ENCODE peak calls at places on chromosomes 11 and 22, in seven cellular contexts. One of them, this sample, is unnamed.

GRCh38 chr11:119712459-119713360 is 16.3 kb downstream of the NECTIN1 start:
- DNase-seq in coronary artery: no peak
- DNase-seq in HCT116: no peak
- DNase-seq in heart left ventricle: no peak
- DNase-seq in SK-N-SH: no peak
- DNase-seq in H9: no peak
- DNase-seq in effector memory CD4-positive, alpha-beta T cell: no peak
- DNase-seq in this sample: peak

GRCh38 chr22:17057959-17058814 is 26.6 kb upstream of the IL17RA start:
- DNase-seq in coronary artery: no peak
- DNase-seq in HCT116: peak
- DNase-seq in heart left ventricle: peak
- DNase-seq in SK-N-SH: peak
- DNase-seq in H9: peak
- DNase-seq in effector memory CD4-positive, alpha-beta T cell: no peak
- DNase-seq in this sample: peak

GRCh38 chr11:15819679-15820286 is 536.6 kb downstream of the SOX6 start:
- DNase-seq in coronary artery: no peak
- DNase-seq in HCT116: peak
- DNase-seq in heart left ventricle: peak
- DNase-seq in SK-N-SH: no peak
- DNase-seq in H9: peak
- DNase-seq in effector memory CD4-positive, alpha-beta T cell: no peak
- DNase-seq in this sample: peak

GRCh38 chr22:33315954-33316353 is 257.8 kb upstream of the SYN3 start:
- DNase-seq in coronary artery: no peak
- DNase-seq in HCT116: no peak
- DNase-seq in heart left ventricle: no peak
- DNase-seq in SK-N-SH: no peak
- DNase-seq in H9: no peak
- DNase-seq in effector memory CD4-positive, alpha-beta T cell: no peak
- DNase-seq in this sample: no peak

GRCh38 chr11:16825091-16825490 is 86.6 kb downstream of the C11orf58 start:
- DNase-seq in coronary artery: no peak
- DNase-seq in HCT116: no peak
- DNase-seq in heart left ventricle: no peak
- DNase-seq in SK-N-SH: no peak
- DNase-seq in H9: no peak
- DNase-seq in effector memory CD4-positive, alpha-beta T cell: no peak
- DNase-seq in this sample: no peak

GRCh38 chr22:20567371-20567847 is 60.0 kb downstream of the MED15 start:
- DNase-seq in coronary artery: no peak
- DNase-seq in HCT116: no peak
- DNase-seq in heart left ventricle: no peak
- DNase-seq in SK-N-SH: no peak
- DNase-seq in H9: no peak
- DNase-seq in effector memory CD4-positive, alpha-beta T cell: no peak
- DNase-seq in this sample: no peak

GRCh38 chr11:115345840-115346239 is 158.4 kb downstream of the CADM1 start:
- DNase-seq in coronary artery: no peak
- DNase-seq in HCT116: no peak
- DNase-seq in heart left ventricle: no peak
- DNase-seq in SK-N-SH: no peak
- DNase-seq in H9: no peak
- DNase-seq in effector memory CD4-positive, alpha-beta T cell: no peak
- DNase-seq in this sample: no peak

GRCh38 chr11:83681944-83682644 is 395.9 kb upstream of the CCDC90B start:
- DNase-seq in coronary artery: no peak
- DNase-seq in HCT116: no peak
- DNase-seq in heart left ventricle: no peak
- DNase-seq in SK-N-SH: no peak
- DNase-seq in H9: no peak
- DNase-seq in effector memory CD4-positive, alpha-beta T cell: no peak
- DNase-seq in this sample: no peak

GRCh38 chr11:45260047-45260446 is 26.1 kb downstream of the SYT13 start:
- DNase-seq in coronary artery: no peak
- DNase-seq in HCT116: no peak
- DNase-seq in heart left ventricle: no peak
- DNase-seq in SK-N-SH: no peak
- DNase-seq in H9: no peak
- DNase-seq in effector memory CD4-positive, alpha-beta T cell: no peak
- DNase-seq in this sample: no peak

GRCh38 chr22:50085211-50085999 is at the start of gene MLC1:
- DNase-seq in coronary artery: no peak
- DNase-seq in HCT116: no peak
- DNase-seq in heart left ventricle: no peak
- DNase-seq in SK-N-SH: no peak
- DNase-seq in H9: no peak
- DNase-seq in effector memory CD4-positive, alpha-beta T cell: no peak
- DNase-seq in this sample: no peak

GRCh38 chr11:128184981-128185380 is 402.4 kb downstream of the ETS1 start:
- DNase-seq in coronary artery: no peak
- DNase-seq in HCT116: no peak
- DNase-seq in heart left ventricle: no peak
- DNase-seq in SK-N-SH: no peak
- DNase-seq in H9: no peak
- DNase-seq in effector memory CD4-positive, alpha-beta T cell: no peak
- DNase-seq in this sample: no peak

GRCh38 chr11:44004452-44004833 is 43.3 kb upstream of the ACCSL start:
- DNase-seq in coronary artery: peak
- DNase-seq in HCT116: no peak
- DNase-seq in heart left ventricle: no peak
- DNase-seq in SK-N-SH: no peak
- DNase-seq in H9: no peak
- DNase-seq in effector memory CD4-positive, alpha-beta T cell: no peak
- DNase-seq in this sample: no peak

GRCh38 chr22:43860126-43860525 is 2.2 kb downstream of the SULT4A1 start:
- DNase-seq in coronary artery: no peak
- DNase-seq in HCT116: no peak
- DNase-seq in heart left ventricle: no peak
- DNase-seq in SK-N-SH: no peak
- DNase-seq in H9: peak
- DNase-seq in effector memory CD4-positive, alpha-beta T cell: no peak
- DNase-seq in this sample: peak

GRCh38 chr11:117654856-117655255 is 142.2 kb downstream of the DSCAML1 start:
- DNase-seq in coronary artery: no peak
- DNase-seq in HCT116: no peak
- DNase-seq in heart left ventricle: no peak
- DNase-seq in SK-N-SH: peak
- DNase-seq in H9: no peak
- DNase-seq in effector memory CD4-positive, alpha-beta T cell: no peak
- DNase-seq in this sample: no peak

GRCh38 chr11:92383430-92383829 is 158.8 kb downstream of the FAT3 start:
- DNase-seq in coronary artery: no peak
- DNase-seq in HCT116: no peak
- DNase-seq in heart left ventricle: no peak
- DNase-seq in SK-N-SH: no peak
- DNase-seq in H9: no peak
- DNase-seq in effector memory CD4-positive, alpha-beta T cell: no peak
- DNase-seq in this sample: no peak

GRCh38 chr11:10770626-10771254 is 19.7 kb downstream of the CTR9 start:
- DNase-seq in coronary artery: no peak
- DNase-seq in HCT116: peak
- DNase-seq in heart left ventricle: peak
- DNase-seq in SK-N-SH: peak
- DNase-seq in H9: no peak
- DNase-seq in effector memory CD4-positive, alpha-beta T cell: no peak
- DNase-seq in this sample: peak

GRCh38 chr22:49760280-49760629 is 67.4 kb downstream of the BRD1 start:
- DNase-seq in coronary artery: no peak
- DNase-seq in HCT116: no peak
- DNase-seq in heart left ventricle: no peak
- DNase-seq in SK-N-SH: no peak
- DNase-seq in H9: no peak
- DNase-seq in effector memory CD4-positive, alpha-beta T cell: no peak
- DNase-seq in this sample: peak

GRCh38 chr11:77525455-77526091 is 51.7 kb upstream of the PAK1 start:
- DNase-seq in coronary artery: no peak
- DNase-seq in HCT116: no peak
- DNase-seq in heart left ventricle: no peak
- DNase-seq in SK-N-SH: no peak
- DNase-seq in H9: no peak
- DNase-seq in effector memory CD4-positive, alpha-beta T cell: no peak
- DNase-seq in this sample: no peak

GRCh38 chr11:128726464-128727139 is 32.7 kb downstream of the FLI1 start:
- DNase-seq in coronary artery: no peak
- DNase-seq in HCT116: no peak
- DNase-seq in heart left ventricle: no peak
- DNase-seq in SK-N-SH: no peak
- DNase-seq in H9: no peak
- DNase-seq in effector memory CD4-positive, alpha-beta T cell: peak
- DNase-seq in this sample: no peak

GRCh38 chr22:28450109-28450508 is 229.5 kb downstream of the TTC28 start:
- DNase-seq in coronary artery: no peak
- DNase-seq in HCT116: no peak
- DNase-seq in heart left ventricle: no peak
- DNase-seq in SK-N-SH: no peak
- DNase-seq in H9: no peak
- DNase-seq in effector memory CD4-positive, alpha-beta T cell: no peak
- DNase-seq in this sample: no peak

GRCh38 chr22:22086501-22087158 is 104.0 kb upstream of the TOP3B start:
- DNase-seq in coronary artery: no peak
- DNase-seq in HCT116: no peak
- DNase-seq in heart left ventricle: no peak
- DNase-seq in SK-N-SH: no peak
- DNase-seq in H9: no peak
- DNase-seq in effector memory CD4-positive, alpha-beta T cell: no peak
- DNase-seq in this sample: no peak

GRCh38 chr22:23070418-23071162 is at the start of gene GNAZ:
- DNase-seq in coronary artery: peak
- DNase-seq in HCT116: no peak
- DNase-seq in heart left ventricle: no peak
- DNase-seq in SK-N-SH: peak
- DNase-seq in H9: peak
- DNase-seq in effector memory CD4-positive, alpha-beta T cell: no peak
- DNase-seq in this sample: peak

DNA sequence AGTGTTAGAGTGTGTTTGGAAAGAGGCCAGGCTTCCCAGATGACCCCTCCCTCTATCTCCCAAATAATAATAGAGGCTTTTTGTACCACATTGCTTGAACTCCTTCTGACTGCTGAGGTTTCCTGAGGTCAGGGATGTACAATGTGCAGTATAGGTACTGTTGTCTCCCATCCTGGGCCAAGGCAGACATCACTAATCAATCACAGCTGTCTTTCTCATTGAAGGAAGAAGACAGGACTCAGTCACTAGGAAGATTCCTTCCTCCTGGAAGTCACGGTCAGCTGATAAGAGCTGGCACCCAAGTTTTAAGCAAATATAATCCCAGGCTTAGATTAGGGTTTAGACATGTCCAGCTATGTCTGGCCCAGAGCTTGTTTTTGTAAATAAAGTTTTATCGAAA is 454.9 kb downstream of the MIAT start:
- DNase-seq in coronary artery: no peak
- DNase-seq in HCT116: no peak
- DNase-seq in heart left ventricle: no peak
- DNase-seq in SK-N-SH: no peak
- DNase-seq in H9: no peak
- DNase-seq in effector memory CD4-positive, alpha-beta T cell: no peak
- DNase-seq in this sample: no peak
- H3K27ac ChIP-seq in coronary artery: no peak
- H3K27ac ChIP-seq in HCT116: peak
- H3K27ac ChIP-seq in heart left ventricle: no peak
- H3K27ac ChIP-seq in SK-N-SH: no peak
- H3K27ac ChIP-seq in H9: no peak
- H3K27ac ChIP-seq in effector memory CD4-positive, alpha-beta T cell: no peak
- H3K27ac ChIP-seq in this sample: no peak

DNA sequence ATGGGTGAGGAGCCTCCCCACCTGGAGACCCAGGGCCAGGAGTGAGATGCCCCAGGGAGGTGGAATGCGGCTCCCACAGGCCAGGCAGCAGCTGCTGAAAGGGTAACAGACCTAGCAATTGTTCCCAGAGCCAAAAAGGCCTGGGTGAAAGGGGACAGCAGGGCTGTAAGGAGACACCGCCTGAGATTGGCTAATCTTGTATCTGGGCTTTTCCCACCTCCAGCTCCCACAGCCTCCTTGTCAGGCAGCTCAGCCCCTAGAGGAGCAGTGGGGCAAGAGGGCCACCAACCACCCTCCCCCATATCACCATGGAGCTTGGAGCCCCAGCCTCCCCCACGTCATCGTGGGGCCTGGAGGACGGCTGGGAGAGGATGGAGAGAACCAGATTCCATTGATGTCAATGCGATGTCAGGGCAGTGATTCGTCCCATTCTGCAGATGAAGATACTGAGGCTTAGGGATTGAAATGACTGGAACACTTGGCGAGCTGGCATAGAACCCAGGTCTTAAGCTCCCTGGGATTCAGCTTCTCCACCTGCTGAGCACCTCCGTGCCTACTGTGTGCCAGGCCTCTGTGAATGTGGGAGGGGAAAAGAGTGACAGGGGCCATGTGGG is 2.9 kb upstream of the MGAT3 start:
- DNase-seq in coronary artery: no peak
- DNase-seq in HCT116: no peak
- DNase-seq in heart left ventricle: no peak
- DNase-seq in SK-N-SH: no peak
- DNase-seq in H9: no peak
- DNase-seq in effector memory CD4-positive, alpha-beta T cell: no peak
- DNase-seq in this sample: no peak
- H3K27ac ChIP-seq in coronary artery: peak
- H3K27ac ChIP-seq in HCT116: no peak
- H3K27ac ChIP-seq in heart left ventricle: no peak
- H3K27ac ChIP-seq in SK-N-SH: no peak
- H3K27ac ChIP-seq in H9: no peak
- H3K27ac ChIP-seq in effector memory CD4-positive, alpha-beta T cell: no peak
- H3K27ac ChIP-seq in this sample: no peak

GRCh38 chr22:29801153-29801552 is 34.0 kb downstream of the UQCR10 start:
- DNase-seq in coronary artery: no peak
- DNase-seq in HCT116: no peak
- DNase-seq in heart left ventricle: no peak
- DNase-seq in SK-N-SH: no peak
- DNase-seq in H9: no peak
- DNase-seq in effector memory CD4-positive, alpha-beta T cell: no peak
- DNase-seq in this sample: no peak

GRCh38 chr22:29798801-29799200 is 31.6 kb downstream of the UQCR10 start:
- DNase-seq in coronary artery: no peak
- DNase-seq in HCT116: no peak
- DNase-seq in heart left ventricle: no peak
- DNase-seq in SK-N-SH: no peak
- DNase-seq in H9: no peak
- DNase-seq in effector memory CD4-positive, alpha-beta T cell: no peak
- DNase-seq in this sample: no peak

GRCh38 chr22:29803190-29803589 is 34.9 kb downstream of the ASCC2 start:
- DNase-seq in coronary artery: no peak
- DNase-seq in HCT116: no peak
- DNase-seq in heart left ventricle: no peak
- DNase-seq in SK-N-SH: no peak
- DNase-seq in H9: no peak
- DNase-seq in effector memory CD4-positive, alpha-beta T cell: no peak
- DNase-seq in this sample: no peak

GRCh38 chr22:29799217-29799680 is 32.1 kb downstream of the UQCR10 start:
- DNase-seq in coronary artery: peak
- DNase-seq in HCT116: peak
- DNase-seq in heart left ventricle: peak
- DNase-seq in SK-N-SH: peak
- DNase-seq in H9: no peak
- DNase-seq in effector memory CD4-positive, alpha-beta T cell: no peak
- DNase-seq in this sample: no peak

GRCh38 chr22:29801796-29802195 is 34.6 kb downstream of the UQCR10 start:
- DNase-seq in coronary artery: no peak
- DNase-seq in HCT116: no peak
- DNase-seq in heart left ventricle: no peak
- DNase-seq in SK-N-SH: no peak
- DNase-seq in H9: no peak
- DNase-seq in effector memory CD4-positive, alpha-beta T cell: no peak
- DNase-seq in this sample: peak
- H3K27ac ChIP-seq in coronary artery: no peak
- H3K27ac ChIP-seq in HCT116: no peak
- H3K27ac ChIP-seq in heart left ventricle: no peak
- H3K27ac ChIP-seq in SK-N-SH: no peak
- H3K27ac ChIP-seq in H9: no peak
- H3K27ac ChIP-seq in effector memory CD4-positive, alpha-beta T cell: no peak
- H3K27ac ChIP-seq in this sample: no peak

GRCh38 chr11:103091441-103091809 is 535 bp downstream of the DCUN1D5 start:
- DNase-seq in coronary artery: no peak
- DNase-seq in HCT116: no peak
- DNase-seq in heart left ventricle: peak
- DNase-seq in SK-N-SH: peak
- DNase-seq in H9: peak
- DNase-seq in effector memory CD4-positive, alpha-beta T cell: no peak
- DNase-seq in this sample: peak
- H3K27ac ChIP-seq in coronary artery: peak
- H3K27ac ChIP-seq in HCT116: peak
- H3K27ac ChIP-seq in heart left ventricle: peak
- H3K27ac ChIP-seq in SK-N-SH: peak
- H3K27ac ChIP-seq in H9: no peak
- H3K27ac ChIP-seq in effector memory CD4-positive, alpha-beta T cell: peak
- H3K27ac ChIP-seq in this sample: peak